ENCODE peak calls at places on chromosome 15, in five cellular contexts. S is endodermal cell, N is cardiac muscle cell, E is RWPE1, W is ovary. I is an unnamed sample.

GRCh38 chr15:68400066-68400456 is 31.9 kb downstream of the ITGA11 start:
- DNase-seq in S (no peak), N (no peak), E (no peak), W (no peak), I (no peak)

GRCh38 chr15:91611924-91612323 is 241.6 kb upstream of the SLCO3A1 start:
- DNase-seq in S (no peak), N (no peak), E (no peak), W (no peak), I (no peak)

GRCh38 chr15:23438816-23439466 is 8.1 kb downstream of the GOLGA6L2 start:
- DNase-seq in S (no peak), N (no peak), E (no peak), W (no peak), I (no peak)

GRCh38 chr15:29864501-29864900 is 42.2 kb upstream of the TJP1 start:
- DNase-seq in S (no peak), N (no peak), E (no peak), W (no peak), I (no peak)

GRCh38 chr15:99105516-99106341 is 849 bp downstream of the SYNM start:
- DNase-seq in S (peak; percentile 88), N (peak; percentile 68), E (peak; percentile 57), W (no peak), I (peak; percentile 14)

GRCh38 chr15:68258684-68259083 is 18.9 kb upstream of the FEM1B start:
- DNase-seq in S (no peak), N (no peak), E (no peak), W (peak; percentile 44), I (peak; percentile 23)

GRCh38 chr15:39511000-39511914 is 69.6 kb upstream of the THBS1 start:
- DNase-seq in S (peak; percentile 49), N (peak; percentile 89), E (peak; percentile 59), W (peak; percentile 63), I (no peak)

GRCh38 chr15:41980654-41981323 is 8.4 kb upstream of the EHD4 start:
- DNase-seq in S (peak; percentile 44), N (peak; percentile 77), E (no peak), W (no peak), I (no peak)

GRCh38 chr15:31024979-31025378 is 33.6 kb upstream of the MTMR10 start:
- DNase-seq in S (no peak), N (no peak), E (no peak), W (no peak), I (no peak)

GRCh38 chr15:80929225-80929624 is 60.4 kb downstream of the MESD start:
- DNase-seq in S (no peak), N (peak; percentile 58), E (peak; percentile 77), W (no peak), I (no peak)

GRCh38 chr15:31135523-31135922 is 34.0 kb upstream of the TRPM1 start:
- DNase-seq in S (no peak), N (no peak), E (no peak), W (no peak), I (no peak)

DNA sequence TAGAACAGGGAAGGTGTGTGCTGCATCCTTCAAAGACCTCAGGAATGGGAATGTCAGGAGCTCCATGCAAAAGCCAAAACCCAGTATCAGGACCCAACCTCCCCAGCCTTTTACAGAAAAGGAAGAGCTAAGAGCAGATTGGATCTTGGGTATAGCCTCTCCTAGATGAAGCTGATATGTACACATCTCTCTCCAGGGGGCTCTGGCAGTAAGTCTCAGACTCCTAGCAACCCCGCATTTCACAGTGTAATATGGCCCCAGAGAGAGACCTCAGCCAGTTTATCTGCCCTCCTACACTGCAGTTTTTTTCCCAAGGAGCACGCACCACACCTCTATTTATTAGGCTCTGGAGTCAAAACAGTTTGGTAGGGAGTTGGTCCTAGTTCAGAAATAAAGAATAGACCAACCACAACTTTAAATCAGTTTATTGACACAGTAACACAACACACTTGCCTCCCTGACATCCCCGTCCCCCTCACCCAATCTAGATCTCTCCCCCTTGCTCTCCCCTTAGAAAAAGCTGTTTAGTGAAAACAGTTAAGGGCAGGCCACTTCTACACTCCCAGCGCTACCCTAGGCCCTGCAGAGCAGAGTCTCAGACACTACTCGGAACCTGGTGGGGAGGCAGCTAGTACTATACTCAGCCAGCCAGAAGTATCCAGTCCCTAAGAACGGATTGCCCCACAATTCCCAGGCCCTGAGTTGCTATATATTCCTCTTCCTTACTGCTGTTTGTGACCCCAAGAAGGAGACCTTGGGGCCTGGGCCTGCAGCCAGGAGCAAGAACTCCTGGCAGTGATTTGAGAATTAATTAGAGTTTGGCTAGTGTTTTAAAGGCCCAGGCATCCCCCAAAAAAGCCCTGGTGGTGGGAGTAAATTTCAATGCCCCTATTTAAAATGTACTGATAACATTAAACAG is 88.0 kb downstream of the RBPMS2 start:
- DNase-seq in S (no peak), N (no peak), E (no peak), W (peak; percentile 33), I (no peak)
- H3K27ac ChIP-seq in S (peak overlapping the region; percentile 47), N (peak overlapping the region; percentile 57), E (no peak overlapping the region), W (peak overlapping the region; percentile 46), I (no peak overlapping the region)

DNA sequence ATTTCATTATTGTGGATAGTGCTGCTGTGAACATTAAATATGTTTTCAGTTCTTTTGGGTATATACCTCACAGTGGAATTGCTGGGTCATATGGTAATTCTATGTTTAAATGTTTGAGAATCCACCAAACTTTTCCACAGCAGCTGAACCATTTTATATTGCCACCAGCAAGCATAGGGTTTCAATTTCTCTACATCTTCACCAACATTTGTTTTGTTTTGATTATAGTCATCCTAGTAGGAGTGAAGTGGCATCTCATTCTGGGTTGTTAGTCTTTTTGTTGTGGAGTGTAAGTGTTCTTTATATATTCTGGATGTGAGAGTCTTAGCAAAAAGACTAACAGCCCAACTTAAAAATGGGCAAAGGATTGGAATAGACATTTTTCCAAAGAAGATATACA is 6.0 kb downstream of the RPUSD2 start:
- DNase-seq in S (no peak), N (no peak), E (no peak), W (no peak), I (no peak)
- H3K27ac ChIP-seq in S (no peak overlapping the region), N (no peak overlapping the region), E (no peak overlapping the region), W (no peak overlapping the region), I (no peak overlapping the region)

GRCh38 chr15:70783610-70784021 is 20.3 kb upstream of the UACA start:
- DNase-seq in S (no peak), N (peak; percentile 58), E (peak; percentile 34), W (no peak), I (no peak)
- H3K27ac ChIP-seq in S (no peak overlapping the region), N (no peak overlapping the region), E (peak overlapping the region; percentile 21), W (no peak overlapping the region), I (no peak overlapping the region)

DNA sequence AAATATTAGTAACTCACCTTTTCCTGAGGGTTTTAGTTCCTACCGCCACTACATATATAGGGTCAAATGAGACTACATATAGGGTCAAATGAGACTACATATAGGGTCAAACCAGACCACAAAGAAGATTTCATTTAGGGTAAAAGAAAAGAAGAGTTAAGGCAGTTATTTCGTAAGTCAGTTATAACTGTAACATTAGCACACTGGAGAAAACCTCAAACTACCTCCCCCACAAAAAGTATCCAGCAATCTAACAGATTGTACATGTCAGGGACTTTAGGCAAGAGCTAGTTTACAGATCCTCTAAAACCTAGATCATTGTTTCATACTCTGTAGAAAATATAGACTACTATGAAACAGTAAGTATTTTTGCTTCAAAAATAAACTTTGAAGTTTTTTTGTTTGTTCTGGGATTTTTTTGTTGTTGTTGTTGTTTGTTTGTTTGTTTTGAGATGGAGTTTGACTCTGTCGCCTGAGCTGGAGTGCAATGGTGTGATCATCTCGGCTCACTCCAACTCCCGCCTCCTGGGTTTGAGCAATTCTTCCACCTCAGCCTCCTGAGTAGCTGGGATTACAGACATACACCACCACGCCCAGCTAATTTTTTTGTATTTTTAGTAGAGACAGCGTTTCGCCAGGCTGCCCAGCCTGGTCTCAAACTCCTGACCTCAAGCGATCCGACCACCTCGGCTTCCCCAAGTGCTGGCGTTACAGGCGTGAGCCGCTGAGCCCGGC is 92.4 kb upstream of the CGNL1 start:
- DNase-seq in S (no peak), N (peak; percentile 71), E (no peak), W (no peak), I (no peak)
- H3K27ac ChIP-seq in S (no peak overlapping the region), N (peak overlapping the region; percentile 84), E (no peak overlapping the region), W (no peak overlapping the region), I (no peak overlapping the region)

GRCh38 chr15:90231028-90232017 is 2.4 kb downstream of the CIB1 start:
- DNase-seq in S (no peak), N (no peak), E (no peak), W (no peak), I (peak; percentile 92)
- H3K27ac ChIP-seq in S (no peak overlapping the region), N (no peak overlapping the region), E (peak overlapping the region; percentile 94), W (no peak overlapping the region), I (peak overlapping the region; percentile 99)

DNA sequence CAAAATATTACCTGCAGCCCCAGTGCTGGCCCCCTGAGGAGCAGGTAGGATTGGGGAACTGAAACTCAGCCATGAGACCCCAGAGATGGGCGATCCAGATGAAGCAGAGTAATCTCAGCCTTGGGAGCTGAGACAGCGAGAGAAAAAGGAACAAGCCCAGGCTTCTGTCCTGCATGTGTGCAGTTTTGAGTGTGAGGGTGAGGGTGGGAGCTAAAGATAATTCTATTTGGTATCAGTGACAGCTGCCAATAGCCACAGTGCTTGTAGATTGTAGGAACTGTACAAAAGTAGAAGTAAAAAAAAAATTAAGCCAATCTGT is 5.9 kb downstream of the ATP8B4 start:
- DNase-seq in S (no peak), N (no peak), E (no peak), W (no peak), I (no peak)
- H3K27ac ChIP-seq in S (no peak overlapping the region), N (no peak overlapping the region), E (no peak overlapping the region), W (no peak overlapping the region), I (no peak overlapping the region)

DNA sequence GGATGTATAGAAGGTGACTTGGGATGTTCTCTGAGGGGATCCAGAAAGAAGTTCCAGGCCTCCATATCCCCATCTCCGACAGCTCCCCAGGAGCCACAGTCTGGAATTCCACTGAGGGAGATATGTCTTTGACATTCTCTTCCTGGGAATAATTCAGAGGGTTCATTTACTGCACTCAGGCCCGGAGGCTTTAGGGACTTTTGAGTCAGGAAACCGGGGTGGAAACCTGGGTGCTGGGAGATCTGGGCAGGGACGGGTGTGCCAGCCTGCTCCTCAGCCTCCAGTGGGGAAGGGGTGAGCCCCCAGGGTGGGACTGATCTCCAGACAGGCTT is 147.7 kb downstream of the SMAD6 start:
- DNase-seq in S (no peak), N (no peak), E (no peak), W (no peak), I (no peak)
- H3K27ac ChIP-seq in S (peak overlapping the region; percentile 78), N (peak overlapping the region; percentile 98), E (peak overlapping the region; percentile 7), W (no peak overlapping the region), I (no peak overlapping the region)

I was measured in naive thymus-derived CD4-positive, alpha-beta T cell.